ENCODE peak calls at places on chromosomes 16 and 17, in ten cellular contexts. H is Kasumi-1; E is RCC 7860; Z is ELF-1; G is CD4-positive, alpha-beta T cell; U is stimulated activated naive CD4-positive, alpha-beta T cell; I is heart right ventricle; V is neural progenitor cell; R is body of pancreas; D is NCI-H1092. B is an unnamed sample.

GRCh38 chr16:75606507-75606906 is 16.6 kb downstream of the ADAT1 start:
- DNase-seq in H (no peak), I (no peak), D (no peak), E (no peak), U (no peak), R (no peak), G (no peak), Z (no peak), V (no peak), B (no peak)

GRCh38 chr16:82995927-82996441 is 369.2 kb downstream of the CDH13 start:
- DNase-seq in G (no peak), D (peak; percentile 68), H (no peak), V (no peak), Z (no peak), U (no peak), E (peak; percentile 48), I (no peak), R (no peak), B (no peak)

GRCh38 chr17:1555618-1556471 is 6.7 kb downstream of the PITPNA start:
- DNase-seq in R (no peak), Z (no peak), U (no peak), V (no peak), H (peak; percentile 51), I (no peak), E (no peak), D (no peak), G (no peak), B (no peak)

GRCh38 chr17:61478790-61479492 is 26.7 kb downstream of the TBX4 start:
- DNase-seq in E (no peak), D (no peak), V (no peak), U (no peak), Z (no peak), G (no peak), I (no peak), R (peak; percentile 5), H (no peak), B (no peak)

GRCh38 chr17:42676424-42677011 is at the start of gene PLEKHH3:
- DNase-seq in G (no peak), Z (peak; percentile 56), I (no peak), D (peak; percentile 61), E (peak; percentile 6), U (no peak), V (peak; percentile 73), R (no peak), H (no peak), B (no peak)

GRCh38 chr17:62824290-62825135 is 16.4 kb upstream of the MARCHF10 start:
- DNase-seq in G (no peak), Z (peak; percentile 75), R (no peak), H (no peak), E (peak; percentile 97), U (no peak), I (no peak), V (peak; percentile 65), D (no peak), B (no peak)

GRCh38 chr17:41524261-41524660 is 3.8 kb downstream of the KRT19 start:
- DNase-seq in E (no peak), V (no peak), H (no peak), R (no peak), Z (no peak), I (no peak), U (no peak), G (no peak), D (no peak), B (no peak)

GRCh38 chr17:40648326-40648968 is 829 bp upstream of the SMARCE1 start:
- DNase-seq in D (no peak), U (no peak), V (peak; percentile 83), H (peak; percentile 21), E (peak; percentile 44), Z (peak; percentile 77), G (no peak), R (peak; percentile 45), I (peak; percentile 38), B (no peak)

GRCh38 chr17:76472726-76473125 is 5.3 kb downstream of the AANAT start:
- DNase-seq in H (no peak), I (no peak), V (no peak), E (no peak), Z (no peak), R (no peak), U (no peak), G (no peak), D (no peak), B (no peak)

GRCh38 chr17:77354420-77354720 is 213.6 kb downstream of the SEC14L1 start:
- DNase-seq in D (no peak), U (no peak), E (no peak), I (no peak), Z (no peak), V (no peak), R (no peak), H (no peak), G (peak; percentile 21), B (no peak)

GRCh38 chr17:81256616-81257015 is 17.5 kb downstream of the NDUFAF8 start:
- DNase-seq in E (peak; percentile 76), G (no peak), V (no peak), R (no peak), H (no peak), Z (no peak), I (peak; percentile 5), U (no peak), D (no peak), B (no peak)

GRCh38 chr17:58172369-58173071 is 5.7 kb downstream of the OR4D2 start:
- DNase-seq in I (no peak), E (peak; percentile 23), D (no peak), V (peak; percentile 64), Z (peak; percentile 65), G (no peak), U (peak; percentile 20), R (no peak), H (peak; percentile 37), B (no peak)

GRCh38 chr17:37833237-37833859 is 88.5 kb upstream of the HNF1B start:
- DNase-seq in I (no peak), D (no peak), U (no peak), V (no peak), Z (no peak), G (no peak), E (no peak), H (no peak), R (no peak), B (no peak)

GRCh38 chr16:21274172-21274726 is 3.8 kb downstream of the CRYM start:
- DNase-seq in H (no peak), I (no peak), D (no peak), U (no peak), Z (no peak), E (no peak), V (no peak), G (no peak), R (no peak), B (no peak)